ENCODE peak calls at places on chromosomes 6 and 20, in eight cellular contexts. M is GM04504; W is RWPE1; C is activated B cell treated with CpG ODN at 0.5 μM for 24 hours; L is NCI-H226; N is CD4-positive, alpha-beta T cell; K is stimulated activated CD4-positive, alpha-beta T cell treated with anti-CD3 and anti-CD28 coated beads, Interleukin-15, amount 100 ng/mL, for 24 hours; T is CD4-positive, CD25-positive, alpha-beta regulatory T cell. U is an unnamed sample.

GRCh38 chr6:146892613-146893401 is 294.0 kb downstream of the ADGB start:
- DNase-seq in T (no peak), M (peak; percentile 69), C (no peak), W (no peak), L (peak; percentile 63), N (no peak), K (no peak), U (peak; percentile 7)

GRCh38 chr6:149934249-149935156 is 7.3 kb upstream of the ULBP2 start:
- DNase-seq in T (peak; percentile 79), C (no peak), L (peak; percentile 25), K (peak; percentile 75), N (peak; percentile 50), W (no peak), M (no peak), U (no peak)

GRCh38 chr20:33539129-33539528 is 49.2 kb downstream of the CBFA2T2 start:
- DNase-seq in W (no peak), K (no peak), L (no peak), M (no peak), N (no peak), C (no peak), T (no peak), U (no peak)

GRCh38 chr6:133099573-133099972 is 141.6 kb upstream of the EYA4 start:
- DNase-seq in L (peak; percentile 86), K (no peak), W (peak; percentile 61), C (no peak), T (no peak), N (no peak), M (no peak), U (no peak)

GRCh38 chr6:148329568-148330299 is 12.9 kb upstream of the SASH1 start:
- DNase-seq in M (peak; percentile 91), W (peak; percentile 48), L (peak; percentile 79), C (no peak), T (no peak), N (no peak), K (no peak), U (no peak)

GRCh38 chr6:132252113-132252512 is 149.2 kb downstream of the MOXD1 start:
- DNase-seq in N (no peak), L (no peak), W (no peak), M (no peak), T (no peak), K (no peak), C (no peak), U (no peak)

GRCh38 chr6:85580104-85580877 is 13.4 kb downstream of the SNX14 start:
- DNase-seq in C (no peak), W (no peak), T (no peak), L (peak; percentile 22), M (no peak), N (no peak), K (no peak), U (no peak)

GRCh38 chr20:47274449-47275108 is 81.9 kb downstream of the ZMYND8 start:
- DNase-seq in K (peak; percentile 39), T (peak; percentile 54), M (peak; percentile 87), W (peak; percentile 97), L (peak; percentile 87), C (no peak), N (no peak), U (peak; percentile 71)

U was measured in H54.